ENCODE peak calls at places on chromosomes 13 and 19, in six cellular contexts. K is SK-N-SH, A is PC-3, H is aorta, C is AG04450, O is tibial nerve. Q is an unnamed sample.

GRCh38 chr19:53958168-53958571 is 4.6 kb upstream of the CACNG8 start:
- DNase-seq in K (peak), A (no peak), H (no peak), C (no peak), O (no peak), Q (no peak)

GRCh38 chr19:39237200-39238184 is 7.3 kb downstream of the IFNL3 start:
- DNase-seq in K (no peak), A (peak), H (no peak), C (no peak), O (no peak), Q (no peak)

GRCh38 chr13:27960362-27961226 is 8.5 kb downstream of the CDX2 start:
- DNase-seq in K (peak), A (peak), H (no peak), C (no peak), O (no peak), Q (no peak)

GRCh38 chr19:55210120-55210493 is 806 bp upstream of the PTPRH start:
- DNase-seq in K (no peak), A (peak), H (no peak), C (peak), O (no peak), Q (peak)

GRCh38 chr13:94579063-94579462 is 16.9 kb downstream of the TGDS start:
- DNase-seq in K (no peak), A (no peak), H (no peak), C (no peak), O (no peak), Q (no peak)

GRCh38 chr19:56314018-56314583 is 538 bp downstream of the ZSCAN5A start:
- DNase-seq in K (no peak), A (peak), H (no peak), C (no peak), O (peak), Q (no peak)

GRCh38 chr19:50455992-50456391 is 20.3 kb upstream of the EMC10 start:
- DNase-seq in K (no peak), A (no peak), H (no peak), C (no peak), O (no peak), Q (no peak)

GRCh38 chr19:46006411-46006810 is 11.1 kb downstream of the CCDC61 start:
- DNase-seq in K (no peak), A (no peak), H (peak), C (no peak), O (no peak), Q (no peak)

GRCh38 chr13:21076265-21076653 is 14.9 kb upstream of the LATS2 start:
- DNase-seq in K (no peak), A (no peak), H (no peak), C (no peak), O (no peak), Q (no peak)

GRCh38 chr19:42303876-42304275 is 1.5 kb upstream of the PAFAH1B3 start:
- DNase-seq in K (no peak), A (no peak), H (no peak), C (no peak), O (no peak), Q (no peak)

GRCh38 chr19:45515081-45515624 is 7.9 kb downstream of the VASP start:
- DNase-seq in K (no peak), A (no peak), H (peak), C (no peak), O (peak), Q (no peak)

GRCh38 chr13:109204657-109205056 is 575.2 kb downstream of the MYO16 start:
- DNase-seq in K (no peak), A (no peak), H (no peak), C (no peak), O (no peak), Q (no peak)

GRCh38 chr13:98390086-98390697 is 186.7 kb downstream of the STK24 start:
- DNase-seq in K (no peak), A (no peak), H (no peak), C (no peak), O (no peak), Q (no peak)

GRCh38 chr19:2334426-2334825 is 5.9 kb downstream of the SPPL2B start:
- DNase-seq in K (no peak), A (no peak), H (no peak), C (no peak), O (no peak), Q (no peak)

GRCh38 chr19:2333807-2334211 is 5.3 kb downstream of the SPPL2B start:
- DNase-seq in K (no peak), A (no peak), H (no peak), C (no peak), O (no peak), Q (no peak)

GRCh38 chr19:2332341-2333026 is 4.0 kb downstream of the SPPL2B start:
- DNase-seq in K (no peak), A (no peak), H (no peak), C (no peak), O (no peak), Q (no peak)

GRCh38 chr19:2331601-2332246 is 3.2 kb downstream of the SPPL2B start:
- DNase-seq in K (no peak), A (no peak), H (no peak), C (no peak), O (no peak), Q (no peak)

GRCh38 chr19:2333027-2333806 is 4.7 kb downstream of the SPPL2B start:
- DNase-seq in K (no peak), A (no peak), H (no peak), C (no peak), O (no peak), Q (no peak)
- H3K4me3 ChIP-seq in K (no peak), A (no peak), H (no peak), C (no peak), O (no peak), Q (no peak)

GRCh38 chr19:20969898-20970297 is 46.8 kb downstream of the ZNF85 start:
- DNase-seq in K (no peak), A (peak), H (no peak), C (no peak), O (no peak), Q (no peak)
- H3K27ac ChIP-seq in K (no peak), A (peak), H (no peak), C (no peak), O (no peak), Q (no peak)

GRCh38 chr19:6475321-6476108 is 6.1 kb downstream of the DENND1C start:
- DNase-seq in K (peak), A (no peak), H (no peak), C (no peak), O (no peak), Q (no peak)
- H3K4me3 ChIP-seq in K (peak), A (no peak), H (no peak), C (no peak), O (no peak), Q (no peak)

GRCh38 chr19:49336482-49337266 is 1.5 kb downstream of the CD37 start:
- DNase-seq in K (no peak), A (no peak), H (peak), C (no peak), O (no peak), Q (peak)

GRCh38 chr19:49333426-49334288 is 1.5 kb upstream of the CD37 start:
- DNase-seq in K (no peak), A (no peak), H (peak), C (no peak), O (no peak), Q (no peak)

GRCh38 chr19:49337267-49338022 is 2.2 kb downstream of the CD37 start:
- DNase-seq in K (no peak), A (no peak), H (peak), C (no peak), O (no peak), Q (no peak)

GRCh38 chr19:49335784-49336481 is 727 bp downstream of the CD37 start:
- DNase-seq in K (no peak), A (no peak), H (peak), C (no peak), O (no peak), Q (no peak)

DNA sequence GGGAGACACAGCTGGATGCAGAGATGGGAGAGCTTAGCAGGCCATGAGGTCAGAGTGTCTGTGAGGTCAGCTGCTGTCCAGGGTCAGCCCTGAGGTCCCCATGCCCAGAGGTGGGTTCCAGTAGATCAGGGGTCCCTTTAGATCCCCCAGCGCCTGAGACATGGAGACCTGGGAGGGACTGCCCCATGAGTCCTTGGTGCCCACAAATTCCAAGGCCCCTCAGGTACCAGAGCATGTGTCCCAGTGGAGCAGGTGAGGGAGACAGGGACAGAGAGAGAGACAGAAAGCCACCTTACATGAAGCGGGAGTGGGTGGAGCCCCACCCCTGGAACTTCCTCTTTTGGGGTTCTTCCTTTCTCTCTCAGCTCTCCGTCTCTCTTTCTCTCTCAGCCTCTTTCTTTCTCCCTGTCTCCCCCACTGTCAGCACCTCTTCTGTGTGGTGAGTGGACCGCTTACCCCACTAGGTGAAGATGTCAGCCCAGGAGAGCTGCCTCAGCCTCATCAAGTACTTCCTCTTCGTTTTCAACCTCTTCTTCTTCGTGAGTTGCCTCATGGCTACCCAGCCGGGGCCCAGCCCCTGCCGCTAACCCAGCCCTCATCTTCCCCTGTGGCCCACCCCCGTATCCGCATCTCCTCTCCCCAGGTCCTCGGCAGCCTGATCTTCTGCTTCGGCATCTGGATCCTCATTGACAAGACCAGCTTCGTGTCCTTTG is at the start of gene CD37:
- DNase-seq in K (no peak), A (no peak), H (peak), C (no peak), O (no peak), Q (peak)
- H3K27ac ChIP-seq in K (no peak), A (no peak), H (no peak), C (no peak), O (no peak), Q (no peak)

GRCh38 chr13:38970380-38971051 is 20.1 kb downstream of the STOML3 start:
- DNase-seq in K (peak), A (no peak), H (no peak), C (no peak), O (no peak), Q (no peak)
- H3K4me3 ChIP-seq in K (no peak), A (no peak), H (no peak), C (no peak), O (no peak), Q (no peak)

DNA sequence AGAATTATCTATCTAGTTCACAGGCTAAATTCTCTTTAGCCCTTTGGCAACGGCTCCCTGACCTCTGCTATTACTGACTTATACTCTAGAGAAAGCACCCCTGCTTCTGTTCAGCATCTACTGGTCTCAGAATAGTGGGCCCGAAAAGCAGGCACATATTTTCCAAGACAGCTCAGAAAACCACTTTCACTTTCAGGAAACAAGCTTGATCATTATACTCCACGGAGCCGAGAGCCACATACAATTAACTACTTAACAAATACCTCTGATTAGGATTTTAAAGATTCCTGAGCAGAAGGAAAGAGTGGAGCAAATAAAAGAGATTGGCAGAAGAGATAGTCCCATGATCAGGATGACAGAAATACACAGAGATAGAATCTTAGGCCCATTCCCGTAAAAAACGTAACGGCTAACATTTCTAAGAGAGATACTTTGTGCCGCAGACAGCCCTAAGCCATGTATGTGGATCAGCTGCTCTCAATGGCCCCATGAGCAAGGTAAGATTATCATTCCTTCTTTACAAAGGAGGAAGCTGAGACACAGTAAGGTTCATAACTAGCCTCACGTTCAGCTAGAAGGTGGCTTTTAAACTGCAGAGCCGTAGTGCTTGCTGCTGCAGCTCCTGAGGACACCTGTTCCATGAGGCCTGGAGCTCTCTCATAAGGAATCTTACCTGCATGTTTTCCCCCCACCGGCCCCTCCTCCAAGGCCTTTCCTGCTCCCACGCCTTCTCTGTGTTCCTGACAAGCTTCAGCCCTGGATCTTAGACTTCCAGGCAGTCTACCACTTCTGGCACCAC is 227.2 kb downstream of the FOXO1 start:
- DNase-seq in K (no peak), A (no peak), H (no peak), C (no peak), O (peak), Q (peak)
- H3K27ac ChIP-seq in K (no peak), A (no peak), H (peak), C (no peak), O (peak), Q (peak)